ENCODE peak calls at places on chromosome 18, in four cellular contexts. H is left ventricle myocardium inferior; I is CD8-positive, alpha-beta T cell; A is fibroblast of pulmonary artery. X is an unnamed sample.

GRCh38 chr18:57925706-57926105 is 118.3 kb upstream of the NEDD4L start:
- DNase-seq in I (no peak), H (no peak), A (peak), X (no peak)

GRCh38 chr18:77103181-77103875 is 29.3 kb downstream of the MBP start:
- DNase-seq in A (peak), H (no peak), I (no peak), X (no peak)

GRCh38 chr18:44901283-44901682 is 220.6 kb downstream of the SETBP1 start:
- DNase-seq in I (no peak), A (no peak), H (no peak), X (no peak)

GRCh38 chr18:3380384-3380961 is 69.5 kb upstream of the TGIF1 start:
- DNase-seq in H (no peak), A (peak), I (no peak), X (peak)

GRCh38 chr18:39037925-39038324 is 1472.3 kb upstream of the CELF4 start:
- DNase-seq in H (no peak), A (no peak), I (no peak), X (no peak)

GRCh38 chr18:54696616-54697293 is 105.7 kb downstream of the DYNAP start:
- DNase-seq in I (no peak), H (no peak), A (no peak), X (no peak)

GRCh38 chr18:61896767-61897166 is 4.0 kb upstream of the RNF152 start:
- DNase-seq in H (peak), I (no peak), A (peak), X (no peak)

GRCh38 chr18:3265564-3266033 is 3.7 kb downstream of the MYL12B start:
- DNase-seq in I (no peak), H (no peak), A (peak), X (no peak)

GRCh38 chr18:9637036-9637767 is 22.8 kb upstream of the PPP4R1 start:
- DNase-seq in I (no peak), H (no peak), A (peak), X (no peak)

GRCh38 chr18:3782901-3783300 is 332.9 kb downstream of the TGIF1 start:
- DNase-seq in I (no peak), A (peak), H (no peak), X (no peak)

GRCh38 chr18:25843791-25844190 is 246.6 kb downstream of the SS18 start:
- DNase-seq in I (no peak), A (no peak), H (no peak), X (no peak)

GRCh38 chr18:80103231-80103630 is 5.8 kb upstream of the ADNP2 start:
- DNase-seq in I (no peak), H (no peak), A (no peak), X (no peak)

GRCh38 chr18:25669741-25670140 is 317.8 kb upstream of the ZNF521 start:
- DNase-seq in A (no peak), H (no peak), I (no peak), X (no peak)

GRCh38 chr18:65093341-65093740 is 657.5 kb upstream of the CDH7 start:
- DNase-seq in H (no peak), I (no peak), A (no peak), X (no peak)

GRCh38 chr18:63505566-63506335 is 29.0 kb downstream of the SERPINB5 start:
- DNase-seq in A (peak), H (no peak), I (no peak), X (no peak)

GRCh38 chr18:49878996-49879585 is 65.8 kb upstream of the ACAA2 start:
- DNase-seq in A (peak), I (no peak), H (no peak), X (no peak)

GRCh38 chr18:79507546-79508480 is 112.1 kb downstream of the NFATC1 start:
- DNase-seq in I (peak), H (peak), A (peak), X (peak)

GRCh38 chr18:13392029-13392750 is 173.6 kb downstream of the LDLRAD4 start:
- DNase-seq in H (no peak), I (no peak), A (no peak), X (no peak)

GRCh38 chr18:9015689-9016088 is 86.8 kb upstream of the NDUFV2 start:
- DNase-seq in I (no peak), H (no peak), A (no peak), X (no peak)

GRCh38 chr18:49846718-49847470 is 33.6 kb upstream of the ACAA2 start:
- DNase-seq in I (no peak), H (no peak), A (no peak), X (no peak)

GRCh38 chr18:22983175-22983574 is 50.0 kb downstream of the RBBP8 start:
- DNase-seq in A (peak), I (no peak), H (no peak), X (no peak)

GRCh38 chr18:48866028-48866733 is 84.6 kb downstream of the SMAD7 start:
- DNase-seq in I (no peak), A (peak), H (peak), X (peak)

GRCh38 chr18:69787825-69788547 is 159.7 kb downstream of the CD226 start:
- DNase-seq in I (no peak), H (no peak), A (peak), X (no peak)

GRCh38 chr18:63405986-63406385 is 16.3 kb downstream of the VPS4B start:
- DNase-seq in I (no peak), H (peak), A (no peak), X (no peak)

GRCh38 chr18:76495435-76496199 is 575 bp upstream of the ZNF516 start:
- DNase-seq in A (peak), I (no peak), H (no peak), X (peak)

GRCh38 chr18:833197-833596 is 21.2 kb upstream of the YES1 start:
- DNase-seq in I (no peak), H (no peak), A (no peak), X (no peak)

GRCh38 chr18:50447102-50447501 is 72.3 kb downstream of the SKA1 start:
- DNase-seq in A (no peak), I (no peak), H (no peak), X (no peak)

GRCh38 chr18:44098551-44099098 is 582.1 kb upstream of the SETBP1 start:
- DNase-seq in I (no peak), H (no peak), A (peak), X (no peak)

GRCh38 chr18:79772865-79773696 is 24.7 kb upstream of the KCNG2 start:
- DNase-seq in H (no peak), I (no peak), A (no peak), X (peak)

GRCh38 chr18:10912790-10913560 is 236.4 kb downstream of the PIEZO2 start:
- DNase-seq in H (no peak), I (no peak), A (peak), X (no peak)

GRCh38 chr18:35040638-35040987 is 600 bp upstream of the MAPRE2 start:
- DNase-seq in A (no peak), H (no peak), I (no peak), X (no peak)
- H3K4me3 ChIP-seq in A (peak), H (peak), I (peak), X (peak)

GRCh38 chr18:74825460-74825859 is 227.8 kb downstream of the ZNF407 start:
- DNase-seq in I (no peak), H (no peak), A (no peak), X (no peak)

GRCh38 chr18:74820160-74820780 is 222.6 kb downstream of the ZNF407 start:
- DNase-seq in H (no peak), A (no peak), I (no peak), X (no peak)

GRCh38 chr18:74817576-74817975 is 219.9 kb downstream of the ZNF407 start:
- DNase-seq in A (no peak), H (no peak), I (no peak), X (no peak)

GRCh38 chr18:74818776-74819175 is 221.1 kb downstream of the ZNF407 start:
- DNase-seq in A (no peak), H (no peak), I (no peak), X (no peak)

GRCh38 chr18:74819433-74820059 is 221.9 kb downstream of the ZNF407 start:
- DNase-seq in H (no peak), I (no peak), A (peak), X (no peak)
- TF ChIP-seq CTCF in H (peak), I (no peak), A (peak), X (peak)

GRCh38 chr18:32884543-32884942 is 111.7 kb upstream of the KLHL14 start:
- DNase-seq in I (no peak), H (no peak), A (no peak), X (no peak)

GRCh38 chr18:32891797-32892196 is 119.0 kb upstream of the KLHL14 start:
- DNase-seq in I (no peak), A (no peak), H (no peak), X (no peak)

GRCh38 chr18:32889620-32890593 is 117.1 kb upstream of the KLHL14 start:
- DNase-seq in I (no peak), A (no peak), H (no peak), X (no peak)

GRCh38 chr18:32891130-32891529 is 118.3 kb upstream of the KLHL14 start:
- DNase-seq in I (no peak), H (no peak), A (no peak), X (no peak)

GRCh38 chr18:32888311-32888710 is 115.5 kb upstream of the KLHL14 start:
- DNase-seq in H (no peak), A (no peak), I (no peak), X (no peak)
- H3K4me3 ChIP-seq in H (no peak), A (no peak), I (no peak), X (no peak)

DNA sequence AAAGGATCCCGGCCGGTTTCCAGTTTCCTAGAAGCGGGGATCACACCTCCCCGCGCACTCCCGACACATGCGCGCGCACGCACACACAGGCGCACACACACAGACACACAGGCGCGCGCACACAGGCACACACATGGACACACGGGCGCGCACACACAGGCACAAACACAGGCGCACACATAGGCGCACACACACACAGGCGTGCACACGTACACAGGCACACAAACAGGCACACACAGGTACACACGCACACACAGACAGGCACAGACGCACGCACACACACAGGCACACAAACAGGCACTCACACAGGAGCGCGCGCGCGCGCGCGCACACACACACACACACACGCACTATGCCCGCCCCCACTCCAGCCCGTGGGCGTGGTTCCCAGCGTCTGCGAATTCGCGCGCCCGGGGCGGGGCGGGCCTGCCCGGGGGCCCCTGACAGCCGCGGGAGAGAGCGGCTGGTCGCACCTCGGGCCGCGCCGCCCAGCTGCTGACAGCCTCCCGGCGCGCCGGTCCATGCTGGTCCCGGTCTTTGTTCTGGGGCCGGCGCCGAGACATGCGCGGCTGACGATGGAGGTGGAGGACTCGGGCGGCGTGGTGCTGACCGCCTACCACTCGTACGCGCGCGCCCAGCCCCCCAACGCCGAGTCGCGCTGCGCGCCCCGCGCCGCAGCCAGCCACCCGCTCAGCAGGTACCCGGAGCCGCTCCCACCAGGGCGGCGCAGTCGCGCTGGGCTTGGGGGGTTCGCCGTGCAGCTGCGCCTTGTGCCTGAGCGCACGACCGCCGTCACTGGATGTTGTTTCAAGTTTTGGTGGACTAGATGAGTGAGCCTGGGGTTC is at the start of gene ARHGAP28:
- DNase-seq in A (peak), I (no peak), H (peak), X (peak)
- TF ChIP-seq CTCF in A (no peak), I (no peak), H (peak), X (peak)

GRCh38 chr18:74265546-74266098 is 26.1 kb downstream of the CYB5A start:
- DNase-seq in I (no peak), A (no peak), H (no peak), X (no peak)

GRCh38 chr18:74268933-74269620 is 22.7 kb downstream of the CYB5A start:
- DNase-seq in I (no peak), H (peak), A (peak), X (no peak)

GRCh38 chr18:74268175-74268574 is 23.6 kb downstream of the CYB5A start:
- DNase-seq in H (no peak), A (no peak), I (no peak), X (no peak)

GRCh38 chr18:74264303-74265020 is 27.3 kb downstream of the CYB5A start:
- DNase-seq in I (no peak), H (no peak), A (no peak), X (no peak)

DNA sequence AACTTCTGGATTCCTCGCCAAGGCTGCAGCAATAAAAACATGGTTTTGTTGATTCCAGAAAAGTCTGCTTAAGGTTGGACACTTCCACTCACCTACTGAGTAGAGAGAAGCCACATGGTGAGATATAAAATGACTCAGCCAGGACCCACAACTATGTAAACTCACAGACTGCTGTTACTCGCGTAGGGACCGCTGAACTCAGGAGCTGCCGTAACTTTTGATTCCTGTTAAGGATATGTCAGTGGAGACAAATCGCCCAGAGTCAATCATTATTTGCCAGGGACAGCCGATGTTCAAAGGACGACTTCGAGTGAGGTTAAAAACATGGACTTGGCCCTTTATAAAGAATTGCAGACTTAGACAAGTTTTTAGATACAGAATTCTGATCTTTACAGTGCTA is 25.6 kb downstream of the CYB5A start:
- DNase-seq in A (no peak), H (no peak), I (no peak), X (no peak)
- H3K4me3 ChIP-seq in A (no peak), H (no peak), I (no peak), X (no peak)

DNA sequence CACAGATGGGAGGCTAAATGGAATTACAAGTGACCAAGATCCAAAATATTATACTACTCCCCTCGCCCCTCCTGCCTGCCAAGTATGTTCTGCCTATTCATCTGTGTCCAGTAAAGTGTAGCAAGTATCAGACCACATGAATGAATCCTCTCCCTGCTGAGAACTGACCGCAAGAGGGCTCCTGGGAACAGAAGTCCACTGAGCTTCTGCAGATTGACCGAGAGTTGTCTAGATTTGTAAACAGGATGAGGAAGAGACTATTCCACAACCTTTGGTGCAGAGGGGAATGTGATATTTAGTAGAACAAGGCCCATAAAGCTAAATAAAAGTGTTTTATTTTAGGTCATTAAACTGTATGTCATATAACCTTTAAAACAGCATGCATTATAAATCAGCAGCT is 376.9 kb downstream of the DCC start:
- DNase-seq in A (peak), I (no peak), H (no peak), X (no peak)
- TF ChIP-seq CTCF in A (no peak), I (no peak), H (peak), X (no peak)

GRCh38 chr18:47246027-47246971 is 5.2 kb downstream of the SKOR2 start:
- DNase-seq in A (no peak), H (no peak), I (no peak), X (no peak)
- H3K4me3 ChIP-seq in A (no peak), H (no peak), I (no peak), X (no peak)

DNA sequence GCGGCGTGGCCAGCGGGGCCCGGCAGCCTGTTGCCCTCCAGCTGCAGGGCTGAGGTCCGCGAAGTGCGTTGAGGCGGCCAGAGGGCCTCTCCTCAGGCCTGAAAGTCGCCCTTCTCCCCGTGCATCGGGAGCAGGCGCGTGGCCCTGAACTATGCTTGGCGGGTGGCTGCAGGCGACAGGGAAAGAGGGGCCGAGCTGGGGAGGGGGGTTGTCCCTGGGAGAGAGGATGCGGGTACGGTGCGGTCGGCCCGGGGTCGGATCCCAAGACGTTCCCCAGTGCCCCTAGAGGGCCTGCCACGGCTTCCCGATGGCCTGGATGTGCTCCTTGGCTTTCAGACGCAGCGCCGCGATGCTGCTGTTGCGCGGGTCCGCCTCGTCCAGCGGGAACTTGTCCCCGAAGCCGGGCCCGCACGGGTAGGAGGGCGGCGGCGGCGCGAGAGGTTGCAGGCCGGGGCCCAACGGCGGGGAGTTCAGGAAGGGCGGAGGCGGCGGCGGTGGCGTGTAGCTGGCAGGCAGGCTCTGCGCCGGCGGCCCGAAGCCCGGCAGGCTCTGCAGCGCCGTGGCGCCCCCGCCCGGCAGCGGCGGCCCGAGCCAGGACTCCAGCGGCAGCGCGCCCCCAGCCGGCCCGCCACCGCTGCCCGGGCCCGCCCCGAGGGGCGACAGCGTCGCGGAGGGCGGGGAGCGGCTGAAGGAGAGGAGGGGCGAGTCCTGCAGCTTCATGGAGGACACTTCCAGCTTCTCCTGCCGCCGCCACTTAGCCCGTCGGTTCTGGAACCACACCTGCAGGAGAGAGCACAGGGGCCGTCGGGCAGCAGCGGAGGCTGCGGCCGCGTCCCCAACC is 4.3 kb downstream of the RAX start:
- DNase-seq in H (peak), A (peak), I (no peak), X (no peak)
- TF ChIP-seq CTCF in H (peak), A (no peak), I (no peak), X (peak)

X was measured in psoas muscle.